ENCODE peak calls at places on chromosome 13, in ten cellular contexts. C is AG04449; Q is A172; P is GM12892; X is progenitor cell of endocrine pancreas; M is activated CD4-positive, alpha-beta T cell treated with anti-CD3 and anti-CD28 coated beads, Interleukin-2, amount 50 U/mL, for 24 hours; D is T-cell; T is tibial nerve; G is activated gamma-delta T cell; N is CD8-positive, alpha-beta T cell. V is an unnamed sample.

GRCh38 chr13:72953391-72953960 is 105.3 kb upstream of the KLF5 start:
- DNase-seq in C (no peak), Q (no peak), P (no peak), X (no peak), M (no peak), D (no peak), T (no peak), G (no peak), N (no peak), V (no peak)

GRCh38 chr13:36884235-36884634 is 35.8 kb downstream of the SMAD9 start:
- DNase-seq in C (no peak), Q (no peak), P (no peak), X (no peak), M (no peak), D (no peak), T (no peak), G (no peak), N (no peak), V (no peak)

GRCh38 chr13:24097064-24097463 is 63.5 kb upstream of the SPATA13 start:
- DNase-seq in C (peak), Q (no peak), P (no peak), X (no peak), M (no peak), D (no peak), T (no peak), G (no peak), N (no peak), V (peak)

GRCh38 chr13:50592412-50593145 is 250.9 kb downstream of the DLEU7 start:
- DNase-seq in C (peak), Q (peak), P (no peak), X (no peak), M (no peak), D (no peak), T (no peak), G (no peak), N (no peak), V (peak)

GRCh38 chr13:106619688-106620555 is 52.0 kb upstream of the ARGLU1 start:
- DNase-seq in C (peak), Q (peak), P (peak), X (no peak), M (no peak), D (peak), T (no peak), G (no peak), N (peak), V (peak)

GRCh38 chr13:113905942-113906341 is 42.1 kb upstream of the GAS6 start:
- DNase-seq in C (no peak), Q (no peak), P (no peak), X (no peak), M (no peak), D (no peak), T (no peak), G (no peak), N (no peak), V (no peak)

GRCh38 chr13:38024431-38024830 is 154.9 kb upstream of the TRPC4 start:
- DNase-seq in C (no peak), Q (peak), P (no peak), X (no peak), M (no peak), D (no peak), T (no peak), G (no peak), N (no peak), V (peak)

GRCh38 chr13:97367427-97367826 is 66.5 kb upstream of the RAP2A start:
- DNase-seq in C (no peak), Q (peak), P (no peak), X (no peak), M (no peak), D (no peak), T (no peak), G (no peak), N (no peak), V (no peak)

GRCh38 chr13:94454906-94455305 is 24.6 kb downstream of the DCT start:
- DNase-seq in C (no peak), Q (peak), P (no peak), X (no peak), M (no peak), D (no peak), T (no peak), G (no peak), N (no peak), V (no peak)

GRCh38 chr13:71906438-71906837 is 39.4 kb upstream of the DACH1 start:
- DNase-seq in C (no peak), Q (no peak), P (no peak), X (no peak), M (no peak), D (no peak), T (no peak), G (no peak), N (no peak), V (no peak)

GRCh38 chr13:114105351-114106225 is 26.8 kb downstream of the RASA3 start:
- DNase-seq in C (no peak), Q (no peak), P (no peak), X (no peak), M (no peak), D (no peak), T (peak), G (no peak), N (no peak), V (no peak)

GRCh38 chr13:35014606-35015005 is 72.5 kb downstream of the NBEA start:
- DNase-seq in C (no peak), Q (no peak), P (no peak), X (no peak), M (no peak), D (no peak), T (no peak), G (no peak), N (no peak), V (no peak)

GRCh38 chr13:113855931-113856715 is 7.8 kb downstream of the GAS6 start:
- DNase-seq in C (no peak), Q (no peak), P (no peak), X (no peak), M (no peak), D (no peak), T (no peak), G (no peak), N (no peak), V (no peak)

GRCh38 chr13:48042889-48043288 is 5.4 kb downstream of the NUDT15 start:
- DNase-seq in C (no peak), Q (no peak), P (no peak), X (no peak), M (no peak), D (no peak), T (no peak), G (no peak), N (no peak), V (no peak)

GRCh38 chr13:76730220-76730619 is 156.0 kb downstream of the KCTD12 start:
- DNase-seq in C (no peak), Q (no peak), P (no peak), X (no peak), M (no peak), D (no peak), T (no peak), G (no peak), N (no peak), V (no peak)

GRCh38 chr13:39048806-39049205 is 10.6 kb downstream of the NHLRC3 start:
- DNase-seq in C (no peak), Q (no peak), P (no peak), X (no peak), M (no peak), D (no peak), T (no peak), G (no peak), N (no peak), V (peak)

GRCh38 chr13:100159584-100159983 is 70.7 kb downstream of the PCCA start:
- DNase-seq in C (no peak), Q (no peak), P (no peak), X (no peak), M (no peak), D (no peak), T (no peak), G (no peak), N (no peak), V (no peak)

GRCh38 chr13:101511766-101512165 is 59.3 kb downstream of the ITGBL1 start:
- DNase-seq in C (no peak), Q (no peak), P (no peak), X (no peak), M (no peak), D (no peak), T (no peak), G (no peak), N (no peak), V (peak)

GRCh38 chr13:92513672-92514071 is 712.9 kb upstream of the GPC6 start:
- DNase-seq in C (no peak), Q (no peak), P (no peak), X (no peak), M (no peak), D (no peak), T (no peak), G (no peak), N (no peak), V (no peak)

GRCh38 chr13:83906240-83906820 is 24.1 kb upstream of the SLITRK1 start:
- DNase-seq in C (no peak), Q (peak), P (no peak), X (no peak), M (no peak), D (no peak), T (no peak), G (no peak), N (no peak), V (no peak)

GRCh38 chr13:103883698-103884097 is 817.5 kb upstream of the SLC10A2 start:
- DNase-seq in C (no peak), Q (no peak), P (no peak), X (no peak), M (no peak), D (no peak), T (no peak), G (no peak), N (no peak), V (no peak)

GRCh38 chr13:22112956-22113750 is 442.3 kb downstream of the FGF9 start:
- DNase-seq in C (no peak), Q (no peak), P (no peak), X (no peak), M (no peak), D (no peak), T (no peak), G (no peak), N (no peak), V (no peak)